ENCODE peak calls at places on chromosomes 4 and X, in seven cellular contexts. X, R, F, A, G, E and O are unnamed samples.

GRCh38 chr4:168486961-168487820 is 6.9 kb upstream of the DDX60L start:
- DNase-seq in X (no peak), R (no peak), F (no peak), A (no peak), G (peak), E (peak), O (no peak)

GRCh38 chrX:129679856-129680255 is 25.1 kb upstream of the APLN start:
- DNase-seq in X (no peak), R (no peak), F (no peak), A (no peak), G (no peak), E (peak), O (no peak)

GRCh38 chr4:57425610-57426009 is 315.4 kb upstream of the IGFBP7 start:
- DNase-seq in X (no peak), R (no peak), F (no peak), A (no peak), G (no peak), E (peak), O (no peak)

GRCh38 chr4:105509291-105509690 is 35.4 kb upstream of the PPA2 start:
- DNase-seq in X (no peak), R (no peak), F (no peak), A (no peak), G (no peak), E (peak), O (no peak)

GRCh38 chrX:2662586-2662985 is 28.5 kb upstream of the CD99 start:
- DNase-seq in X (no peak), R (no peak), F (no peak), A (no peak), G (peak), E (no peak), O (no peak)

GRCh38 chr4:98657531-98658286 is 702 bp downstream of the TSPAN5 start:
- DNase-seq in X (peak), R (no peak), F (peak), A (peak), G (peak), E (peak), O (no peak)

GRCh38 chr4:10421344-10422055 is 35.7 kb downstream of the ZNF518B start:
- DNase-seq in X (no peak), R (no peak), F (no peak), A (no peak), G (no peak), E (peak), O (no peak)

GRCh38 chr4:13919021-13919441 is 291.5 kb upstream of the BOD1L1 start:
- DNase-seq in X (peak), R (no peak), F (no peak), A (no peak), G (no peak), E (peak), O (no peak)

GRCh38 chrX:147675819-147676218 is 235.9 kb upstream of the FMR1 start:
- DNase-seq in X (no peak), R (no peak), F (no peak), A (no peak), G (no peak), E (no peak), O (no peak)

GRCh38 chr4:173025131-173025530 is 143.5 kb upstream of the GALNT7 start:
- DNase-seq in X (peak), R (no peak), F (no peak), A (peak), G (peak), E (peak), O (no peak)

GRCh38 chr4:62077406-62077805 is 877.3 kb downstream of the ADGRL3 start:
- DNase-seq in X (no peak), R (no peak), F (no peak), A (no peak), G (no peak), E (no peak), O (no peak)

GRCh38 chrX:31527455-31528126 is 455.8 kb upstream of the FTHL17 start:
- DNase-seq in X (no peak), R (no peak), F (no peak), A (no peak), G (peak), E (no peak), O (no peak)